ENCODE peak calls at places on chromosomes 11 and 22, in five cellular contexts. X, F, T, S and E are unnamed samples.

GRCh38 chr11:86722041-86722440 is 49.6 kb upstream of the ME3 start:
- DNase-seq in X (no peak), F (no peak), T (no peak), S (no peak), E (no peak)

GRCh38 chr22:37842015-37842793 is 1.9 kb downstream of the ANKRD54 start:
- DNase-seq in X (no peak), F (no peak), T (no peak), S (no peak), E (no peak)

GRCh38 chr11:111069076-111069475 is 176.4 kb upstream of the POU2AF2 start:
- DNase-seq in X (no peak), F (peak; percentile 32), T (no peak), S (no peak), E (no peak)

GRCh38 chr11:78419327-78419726 is 1.7 kb upstream of the GAB2 start:
- DNase-seq in X (peak; percentile 75), F (peak; percentile 94), T (no peak), S (no peak), E (no peak)

GRCh38 chr11:70805243-70805642 is 406.9 kb downstream of the CTTN start:
- DNase-seq in X (no peak), F (no peak), T (no peak), S (no peak), E (no peak)

GRCh38 chr11:78935408-78936101 is 360.9 kb upstream of the NARS2 start:
- DNase-seq in X (no peak), F (no peak), T (no peak), S (no peak), E (no peak)

GRCh38 chr11:17719940-17720795 is 797 bp downstream of the MYOD1 start:
- DNase-seq in X (no peak), F (no peak), T (no peak), S (no peak), E (peak; percentile 16)

GRCh38 chr11:64429970-64430369 is 71.0 kb downstream of the RPS6KA4 start:
- DNase-seq in X (no peak), F (no peak), T (no peak), S (no peak), E (no peak)

GRCh38 chr11:120547871-120548681 is 36.5 kb downstream of the GRIK4 start:
- DNase-seq in X (no peak), F (peak; percentile 98), T (no peak), S (no peak), E (no peak)

GRCh38 chr11:93267383-93267782 is 63.2 kb upstream of the DEUP1 start:
- DNase-seq in X (no peak), F (no peak), T (no peak), S (no peak), E (no peak)